ENCODE peak calls at places on chromosomes 1 and 21, in six cellular contexts. One of them, this sample, is unnamed.

GRCh38 chr1:186838380-186839076 is 9.8 kb downstream of the PLA2G4A start:
- DNase-seq in mesenchymal stem cell: no peak
- DNase-seq in IMR-90: no peak
- DNase-seq in neuronal stem cell: no peak
- DNase-seq in H9: no peak
- DNase-seq in H1: no peak
- DNase-seq in this sample: no peak

GRCh38 chr1:72011721-72012120 is 270.6 kb downstream of the NEGR1 start:
- DNase-seq in H9: no peak
- DNase-seq in IMR-90: no peak
- DNase-seq in neuronal stem cell: no peak
- DNase-seq in H1: no peak
- DNase-seq in mesenchymal stem cell: no peak
- DNase-seq in this sample: no peak

GRCh38 chr1:84268346-84268745 is 33.2 kb upstream of the SAMD13 start:
- DNase-seq in H9: no peak
- DNase-seq in IMR-90: no peak
- DNase-seq in H1: no peak
- DNase-seq in mesenchymal stem cell: no peak
- DNase-seq in neuronal stem cell: no peak
- DNase-seq in this sample: peak; percentile 34

GRCh38 chr1:178938959-178939317 is 68.1 kb upstream of the ANGPTL1 start:
- DNase-seq in H9: no peak
- DNase-seq in H1: no peak
- DNase-seq in IMR-90: peak; percentile 27
- DNase-seq in mesenchymal stem cell: no peak
- DNase-seq in neuronal stem cell: no peak
- DNase-seq in this sample: no peak

GRCh38 chr1:2784854-2785630 is 16.5 kb downstream of the TTC34 start:
- DNase-seq in H1: no peak
- DNase-seq in H9: no peak
- DNase-seq in mesenchymal stem cell: no peak
- DNase-seq in neuronal stem cell: no peak
- DNase-seq in IMR-90: no peak
- DNase-seq in this sample: no peak

GRCh38 chr21:33441489-33442477 is 38.0 kb downstream of the TMEM50B start:
- DNase-seq in neuronal stem cell: no peak
- DNase-seq in IMR-90: peak; percentile 94
- DNase-seq in H9: no peak
- DNase-seq in H1: no peak
- DNase-seq in mesenchymal stem cell: peak; percentile 92
- DNase-seq in this sample: peak; percentile 74

GRCh38 chr1:94529416-94529815 is 12.1 kb downstream of the F3 start:
- DNase-seq in mesenchymal stem cell: no peak
- DNase-seq in H1: no peak
- DNase-seq in neuronal stem cell: no peak
- DNase-seq in IMR-90: no peak
- DNase-seq in H9: no peak
- DNase-seq in this sample: no peak

GRCh38 chr1:41599912-41600311 is 115.4 kb upstream of the EDN2 start:
- DNase-seq in H9: no peak
- DNase-seq in IMR-90: peak; percentile 48
- DNase-seq in neuronal stem cell: no peak
- DNase-seq in H1: no peak
- DNase-seq in mesenchymal stem cell: peak; percentile 41
- DNase-seq in this sample: peak; percentile 73

GRCh38 chr1:3022976-3023375 is 1.7 kb downstream of the ACTRT2 start:
- DNase-seq in IMR-90: no peak
- DNase-seq in mesenchymal stem cell: no peak
- DNase-seq in H1: no peak
- DNase-seq in H9: no peak
- DNase-seq in neuronal stem cell: no peak
- DNase-seq in this sample: no peak

GRCh38 chr1:224922404-224923164 is 6.9 kb upstream of the DNAH14 start:
- DNase-seq in IMR-90: peak; percentile 39
- DNase-seq in H1: no peak
- DNase-seq in mesenchymal stem cell: peak; percentile 54
- DNase-seq in H9: peak; percentile 61
- DNase-seq in neuronal stem cell: peak; percentile 33
- DNase-seq in this sample: peak; percentile 73

GRCh38 chr1:26286064-26286416 is 6.2 kb downstream of the SH3BGRL3 start:
- DNase-seq in IMR-90: no peak
- DNase-seq in H1: no peak
- DNase-seq in mesenchymal stem cell: no peak
- DNase-seq in H9: no peak
- DNase-seq in neuronal stem cell: no peak
- DNase-seq in this sample: no peak

GRCh38 chr1:183228650-183229220 is 42.7 kb downstream of the LAMC2 start:
- DNase-seq in IMR-90: no peak
- DNase-seq in neuronal stem cell: no peak
- DNase-seq in mesenchymal stem cell: no peak
- DNase-seq in H1: no peak
- DNase-seq in H9: no peak
- DNase-seq in this sample: no peak

GRCh38 chr1:76687324-76688018 is 179.8 kb upstream of the ST6GALNAC5 start:
- DNase-seq in IMR-90: no peak
- DNase-seq in H9: no peak
- DNase-seq in mesenchymal stem cell: no peak
- DNase-seq in H1: no peak
- DNase-seq in neuronal stem cell: no peak
- DNase-seq in this sample: peak; percentile 32

GRCh38 chr1:175024773-175025172 is 1.5 kb upstream of the MRPS14 start:
- DNase-seq in H1: no peak
- DNase-seq in neuronal stem cell: no peak
- DNase-seq in IMR-90: no peak
- DNase-seq in mesenchymal stem cell: no peak
- DNase-seq in H9: no peak
- DNase-seq in this sample: no peak

GRCh38 chr1:230002164-230002803 is 64.8 kb upstream of the GALNT2 start:
- DNase-seq in H1: no peak
- DNase-seq in IMR-90: no peak
- DNase-seq in mesenchymal stem cell: no peak
- DNase-seq in neuronal stem cell: no peak
- DNase-seq in H9: no peak
- DNase-seq in this sample: no peak

GRCh38 chr1:107867422-107867821 is 97.6 kb downstream of the VAV3 start:
- DNase-seq in H9: peak; percentile 88
- DNase-seq in neuronal stem cell: peak; percentile 23
- DNase-seq in IMR-90: no peak
- DNase-seq in mesenchymal stem cell: no peak
- DNase-seq in H1: peak; percentile 80
- DNase-seq in this sample: no peak

GRCh38 chr1:107863342-107863741 is 101.6 kb downstream of the VAV3 start:
- DNase-seq in neuronal stem cell: no peak
- DNase-seq in H1: no peak
- DNase-seq in H9: no peak
- DNase-seq in mesenchymal stem cell: no peak
- DNase-seq in IMR-90: no peak
- DNase-seq in this sample: no peak

GRCh38 chr1:107866870-107867269 is 98.1 kb downstream of the VAV3 start:
- DNase-seq in H1: no peak
- DNase-seq in H9: no peak
- DNase-seq in IMR-90: no peak
- DNase-seq in neuronal stem cell: no peak
- DNase-seq in mesenchymal stem cell: no peak
- DNase-seq in this sample: no peak

GRCh38 chr1:107867892-107868291 is 97.1 kb downstream of the VAV3 start:
- DNase-seq in H9: no peak
- DNase-seq in neuronal stem cell: no peak
- DNase-seq in H1: no peak
- DNase-seq in mesenchymal stem cell: no peak
- DNase-seq in IMR-90: no peak
- DNase-seq in this sample: no peak

GRCh38 chr1:107865627-107866026 is 99.4 kb downstream of the VAV3 start:
- DNase-seq in neuronal stem cell: no peak
- DNase-seq in H9: no peak
- DNase-seq in H1: no peak
- DNase-seq in IMR-90: no peak
- DNase-seq in mesenchymal stem cell: no peak
- DNase-seq in this sample: no peak
- H2BK5ac ChIP-seq in neuronal stem cell: no peak overlapping the region
- H2BK5ac ChIP-seq in H9: no peak overlapping the region
- H2BK5ac ChIP-seq in H1: peak overlapping the region; percentile 12
- H2BK5ac ChIP-seq in IMR-90: no peak overlapping the region
- H2BK5ac ChIP-seq in mesenchymal stem cell: no peak overlapping the region
- H2BK5ac ChIP-seq in this sample: no peak overlapping the region

DNA sequence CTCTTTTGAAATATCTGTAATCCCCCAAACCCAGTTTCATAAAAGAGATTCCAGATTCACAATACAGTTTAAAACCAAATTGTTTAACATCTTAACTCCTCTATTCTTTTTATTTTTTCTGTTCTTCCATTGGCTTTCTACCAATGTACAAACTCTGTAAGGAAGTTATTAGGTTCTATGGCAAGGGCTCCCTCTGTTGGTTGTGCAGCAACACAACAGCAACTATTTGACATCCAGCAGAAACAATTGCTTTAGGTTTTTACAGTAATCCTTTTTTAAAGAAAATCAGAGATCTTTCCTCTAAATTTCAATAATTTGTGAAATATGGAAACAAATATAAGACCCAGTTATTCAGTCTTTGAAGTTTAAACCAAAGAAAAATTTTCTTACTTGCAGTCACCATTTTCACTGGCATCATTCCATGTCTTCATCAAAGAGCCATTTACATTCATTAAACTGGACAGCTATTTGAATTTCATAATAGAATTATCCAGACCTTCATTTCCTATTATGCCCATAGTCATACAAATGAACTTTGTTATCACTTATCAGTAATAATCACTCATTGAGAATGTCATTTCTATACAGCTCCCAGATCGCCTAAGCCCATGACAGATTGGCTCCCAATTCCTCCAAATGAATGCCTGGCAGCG is 46.5 kb upstream of the RNF11 start:
- DNase-seq in neuronal stem cell: peak; percentile 41
- DNase-seq in mesenchymal stem cell: peak; percentile 71
- DNase-seq in H1: no peak
- DNase-seq in IMR-90: peak; percentile 79
- DNase-seq in H9: no peak
- DNase-seq in this sample: peak; percentile 78
- H3K9me3 ChIP-seq in neuronal stem cell: no peaks in the 10 kb centered on the region
- H3K9me3 ChIP-seq in mesenchymal stem cell: no peaks in the 10 kb centered on the region
- H3K9me3 ChIP-seq in H1: no peaks in the 10 kb centered on the region
- H3K9me3 ChIP-seq in IMR-90: no peaks in the 10 kb centered on the region
- H3K9me3 ChIP-seq in H9: no peaks in the 10 kb centered on the region
- H3K9me3 ChIP-seq in this sample: no peaks in the 10 kb centered on the region

GRCh38 chr1:213989071-213989739 is 1.4 kb downstream of the PROX1 start:
- DNase-seq in IMR-90: no peak
- DNase-seq in H1: no peak
- DNase-seq in neuronal stem cell: no peak
- DNase-seq in H9: peak; percentile 59
- DNase-seq in mesenchymal stem cell: no peak
- DNase-seq in this sample: no peak
- H3K27ac ChIP-seq in IMR-90: no peak overlapping the region
- H3K27ac ChIP-seq in H1: no peak overlapping the region
- H3K27ac ChIP-seq in neuronal stem cell: no peak overlapping the region
- H3K27ac ChIP-seq in H9: no peak overlapping the region
- H3K27ac ChIP-seq in mesenchymal stem cell: no peak overlapping the region
- H3K27ac ChIP-seq in this sample: no peak overlapping the region

GRCh38 chr1:160540859-160541233 is 17.8 kb upstream of the SLAMF6 start:
- DNase-seq in IMR-90: no peak
- DNase-seq in neuronal stem cell: no peak
- DNase-seq in mesenchymal stem cell: no peak
- DNase-seq in H1: no peak
- DNase-seq in H9: no peak
- DNase-seq in this sample: no peak
- H2BK5ac ChIP-seq in IMR-90: no peak overlapping the region
- H2BK5ac ChIP-seq in neuronal stem cell: no peak overlapping the region
- H2BK5ac ChIP-seq in mesenchymal stem cell: peak overlapping the region; percentile 76
- H2BK5ac ChIP-seq in H1: no peak overlapping the region
- H2BK5ac ChIP-seq in H9: no peak overlapping the region
- H2BK5ac ChIP-seq in this sample: no peak overlapping the region

GRCh38 chr1:118366296-118366695 is 181.3 kb upstream of the SPAG17 start:
- DNase-seq in H9: no peak
- DNase-seq in neuronal stem cell: no peak
- DNase-seq in mesenchymal stem cell: no peak
- DNase-seq in H1: no peak
- DNase-seq in IMR-90: no peak
- DNase-seq in this sample: peak; percentile 22
- H3K9me3 ChIP-seq in H9: peaks cover 8% of the 10 kb centered on the region
- H3K9me3 ChIP-seq in neuronal stem cell: no peaks in the 10 kb centered on the region
- H3K9me3 ChIP-seq in mesenchymal stem cell: peaks cover 77% of the 10 kb centered on the region
- H3K9me3 ChIP-seq in H1: peaks cover 14% of the 10 kb centered on the region
- H3K9me3 ChIP-seq in IMR-90: peaks cover 2% of the 10 kb centered on the region
- H3K9me3 ChIP-seq in this sample: no peaks in the 10 kb centered on the region